ENCODE peak calls at places on chromosomes 2 and 18, in four cellular contexts. M is HTR-8/SVneo; Q is effector CD4-positive, alpha-beta T cell; H is glomerular endothelial cell. V is an unnamed sample.

GRCh38 chr2:28751956-28752607 is 452 bp downstream of the PPP1CB start:
- DNase-seq in M (no peak), Q (peak; percentile 9), H (no peak), V (no peak)

GRCh38 chr2:237968048-237968862 is 1.4 kb downstream of the UBE2F start:
- DNase-seq in M (peak; percentile 33), Q (peak; percentile 23), H (no peak), V (no peak)

GRCh38 chr2:100173907-100174525 is 31.6 kb upstream of the AFF3 start:
- DNase-seq in M (no peak), Q (no peak), H (no peak), V (peak; percentile 68)

GRCh38 chr2:12495247-12495868 is 221.4 kb upstream of the TRIB2 start:
- DNase-seq in M (no peak), Q (no peak), H (no peak), V (no peak)

GRCh38 chr2:152569186-152569585 is 148.1 kb downstream of the PRPF40A start:
- DNase-seq in M (no peak), Q (no peak), H (no peak), V (no peak)

GRCh38 chr2:229249536-229249935 is 21.6 kb downstream of the PID1 start:
- DNase-seq in M (no peak), Q (no peak), H (no peak), V (no peak)

GRCh38 chr2:11712866-11713265 is 33.6 kb upstream of the LPIN1 start:
- DNase-seq in M (no peak), Q (no peak), H (no peak), V (no peak)

GRCh38 chr2:86383844-86384243 is 46.4 kb upstream of the REEP1 start:
- DNase-seq in M (no peak), Q (no peak), H (no peak), V (no peak)

GRCh38 chr2:15682354-15682753 is 90.7 kb downstream of the DDX1 start:
- DNase-seq in M (no peak), Q (no peak), H (no peak), V (no peak)

GRCh38 chr2:212531499-212531898 is 7.1 kb downstream of the ERBB4 start:
- DNase-seq in M (no peak), Q (no peak), H (no peak), V (no peak)

GRCh38 chr2:231646471-231646870 is 53.8 kb downstream of the TEX44 start:
- DNase-seq in M (no peak), Q (no peak), H (no peak), V (no peak)

GRCh38 chr18:36460854-36461253 is 163.3 kb downstream of the FHOD3 start:
- DNase-seq in M (no peak), Q (no peak), H (no peak), V (no peak)

GRCh38 chr18:68897286-68897685 is 99.4 kb downstream of the CCDC102B start:
- DNase-seq in M (no peak), Q (no peak), H (no peak), V (no peak)

GRCh38 chr2:69118609-69119008 is 105.6 kb downstream of the ANTXR1 start:
- DNase-seq in M (no peak), Q (no peak), H (no peak), V (no peak)

GRCh38 chr2:46163804-46164569 is 133.2 kb upstream of the EPAS1 start:
- DNase-seq in M (peak; percentile 65), Q (no peak), H (no peak), V (no peak)

GRCh38 chr2:174004900-174005605 is 39.9 kb upstream of the SP3 start:
- DNase-seq in M (peak; percentile 42), Q (no peak), H (no peak), V (no peak)

GRCh38 chr2:66478729-66479316 is 43.9 kb downstream of the MEIS1 start:
- DNase-seq in M (no peak), Q (no peak), H (no peak), V (no peak)

GRCh38 chr2:167440382-167440781 is 552.1 kb downstream of the XIRP2 start:
- DNase-seq in M (no peak), Q (no peak), H (no peak), V (no peak)

GRCh38 chr18:26655010-26655613 is 106.8 kb upstream of the KCTD1 start:
- DNase-seq in M (no peak), Q (no peak), H (no peak), V (no peak)

GRCh38 chr18:78492813-78493371 is 486.7 kb upstream of the SALL3 start:
- DNase-seq in M (no peak), Q (no peak), H (no peak), V (no peak)

GRCh38 chr2:106537047-106537446 is 49.9 kb downstream of the CD8B2 start:
- DNase-seq in M (no peak), Q (no peak), H (no peak), V (no peak)

GRCh38 chr2:147588191-147588590 is 256.6 kb upstream of the ACVR2A start:
- DNase-seq in M (peak; percentile 18), Q (no peak), H (no peak), V (peak; percentile 15)

GRCh38 chr2:15731213-15731888 is 139.7 kb downstream of the DDX1 start:
- DNase-seq in M (no peak), Q (no peak), H (no peak), V (no peak)

GRCh38 chr18:31618801-31619200 is 27.1 kb downstream of the TTR start:
- DNase-seq in M (no peak), Q (no peak), H (no peak), V (no peak)

GRCh38 chr18:57429607-57430165 is 5.5 kb upstream of the ONECUT2 start:
- DNase-seq in M (no peak), Q (no peak), H (no peak), V (no peak)

GRCh38 chr2:34102359-34102758 is 503.3 kb upstream of the FAM98A start:
- DNase-seq in M (no peak), Q (no peak), H (no peak), V (no peak)

GRCh38 chr2:202098336-202098735 is 25.3 kb downstream of the KIAA2012 start:
- DNase-seq in M (no peak), Q (no peak), H (no peak), V (no peak)

GRCh38 chr2:188902906-188903305 is 71.3 kb upstream of the COL3A1 start:
- DNase-seq in M (peak; percentile 6), Q (no peak), H (peak; percentile 27), V (no peak)

GRCh38 chr18:48968412-48969215 is 17.8 kb upstream of the SMAD7 start:
- DNase-seq in M (no peak), Q (no peak), H (no peak), V (no peak)

GRCh38 chr2:227325824-227326195 is 759 bp downstream of the MFF start:
- DNase-seq in M (peak; percentile 38), Q (no peak), H (no peak), V (no peak)

GRCh38 chr2:174952607-174953006 is 52.6 kb downstream of the CHN1 start:
- DNase-seq in M (no peak), Q (no peak), H (no peak), V (no peak)

GRCh38 chr2:183995632-183996031 is 602.7 kb upstream of the ZNF804A start:
- DNase-seq in M (no peak), Q (no peak), H (no peak), V (peak; percentile 19)

GRCh38 chr2:31286961-31287550 is 53.1 kb downstream of the EHD3 start:
- DNase-seq in M (peak; percentile 42), Q (no peak), H (no peak), V (no peak)

GRCh38 chr18:7575465-7576026 is 8.4 kb downstream of the PTPRM start:
- DNase-seq in M (no peak), Q (no peak), H (no peak), V (no peak)

GRCh38 chr2:6557737-6558136 is 308.0 kb downstream of the CMPK2 start:
- DNase-seq in M (no peak), Q (no peak), H (no peak), V (no peak)

GRCh38 chr2:216736326-216736725 is 41.0 kb upstream of the IGFBP5 start:
- DNase-seq in M (no peak), Q (no peak), H (no peak), V (no peak)

GRCh38 chr2:54859997-54860701 is 136.7 kb downstream of the EML6 start:
- DNase-seq in M (peak; percentile 88), Q (no peak), H (no peak), V (peak; percentile 95)

GRCh38 chr2:107132141-107132540 is 246.2 kb upstream of the ST6GAL2 start:
- DNase-seq in M (no peak), Q (no peak), H (no peak), V (no peak)

GRCh38 chr2:236776695-236777251 is 207.1 kb downstream of the ACKR3 start:
- DNase-seq in M (peak; percentile 29), Q (no peak), H (peak; percentile 3), V (no peak)

GRCh38 chr2:37459095-37459981 is 114.9 kb downstream of the QPCT start:
- DNase-seq in M (no peak), Q (no peak), H (no peak), V (no peak)